ENCODE peak calls at places on chromosomes 6 and 20, in nine cellular contexts. U, X, R, O, Z, D, V, S and M are unnamed samples.

GRCh38 chr6:72580281-72580940 is 41.5 kb upstream of the KCNQ5 start:
- DNase-seq in X (no peak), O (peak; percentile 77), V (no peak), U (no peak), Z (peak; percentile 89), S (peak; percentile 77), R (peak; percentile 86), D (no peak), M (peak; percentile 89)

GRCh38 chr6:116827561-116828240 is 1.2 kb downstream of the GPRC6A start:
- DNase-seq in O (no peak), S (no peak), R (no peak), Z (no peak), X (no peak), V (no peak), U (no peak), D (no peak), M (no peak)

GRCh38 chr6:466564-466963 is 75.0 kb downstream of the IRF4 start:
- DNase-seq in S (no peak), U (no peak), R (no peak), O (no peak), D (no peak), V (no peak), Z (no peak), X (no peak), M (no peak)

GRCh38 chr6:39416026-39416425 is 93.5 kb upstream of the KCNK16 start:
- DNase-seq in S (no peak), R (no peak), D (no peak), V (no peak), O (no peak), Z (no peak), X (no peak), U (no peak), M (no peak)

GRCh38 chr20:62907377-62908317 is 18.7 kb downstream of the DIDO1 start:
- DNase-seq in V (peak; percentile 33), S (no peak), O (no peak), R (no peak), Z (no peak), D (no peak), U (no peak), X (no peak), M (no peak)

GRCh38 chr6:160106010-160106409 is 15.6 kb upstream of the SLC22A1 start:
- DNase-seq in Z (no peak), V (peak; percentile 43), D (no peak), U (no peak), X (no peak), O (no peak), S (no peak), R (no peak), M (no peak)

GRCh38 chr6:45021652-45022051 is 306.5 kb upstream of the RUNX2 start:
- DNase-seq in U (no peak), R (peak; percentile 43), S (no peak), V (no peak), O (peak; percentile 10), X (no peak), D (no peak), Z (peak; percentile 7), M (peak; percentile 42)

GRCh38 chr6:56667336-56667735 is 24.6 kb upstream of the DST start:
- DNase-seq in S (no peak), U (no peak), O (no peak), Z (no peak), X (no peak), V (no peak), D (no peak), R (no peak), M (no peak)

GRCh38 chr6:90008908-90009501 is 114.7 kb downstream of the GJA10 start:
- DNase-seq in X (no peak), R (peak; percentile 57), Z (peak; percentile 34), D (no peak), S (peak; percentile 73), O (no peak), U (no peak), V (no peak), M (peak; percentile 29)

GRCh38 chr6:124459268-124459667 is 503.0 kb upstream of the RNF217 start:
- DNase-seq in V (no peak), S (no peak), R (no peak), Z (no peak), O (no peak), X (no peak), D (no peak), U (no peak), M (no peak)

GRCh38 chr6:56642366-56643261 is at the start of gene DST:
- DNase-seq in R (peak; percentile 94), V (no peak), D (peak; percentile 48), Z (peak; percentile 91), O (peak; percentile 95), X (no peak), U (no peak), S (peak; percentile 95), M (peak; percentile 91)

GRCh38 chr6:157985378-157986155 is 3.9 kb downstream of the SYNJ2 start:
- DNase-seq in O (no peak), D (no peak), V (no peak), R (peak; percentile 36), S (no peak), U (no peak), Z (no peak), X (no peak), M (no peak)

GRCh38 chr6:158962371-158962770 is 37.6 kb downstream of the RSPH3 start:
- DNase-seq in D (no peak), U (no peak), X (no peak), V (no peak), Z (no peak), R (no peak), S (peak; percentile 41), O (no peak), M (no peak)

GRCh38 chr20:20953738-20954657 is 152.2 kb downstream of the LINC00237 start:
- DNase-seq in V (no peak), S (no peak), Z (no peak), D (no peak), X (no peak), R (no peak), U (no peak), O (no peak), M (no peak)

GRCh38 chr20:58267389-58268215 is 39.1 kb upstream of the ANKRD60 start:
- DNase-seq in D (no peak), R (no peak), O (no peak), X (no peak), U (no peak), S (no peak), V (no peak), Z (no peak), M (no peak)

GRCh38 chr6:25219147-25219546 is 60.0 kb upstream of the CARMIL1 start:
- DNase-seq in S (peak; percentile 21), V (no peak), Z (no peak), R (no peak), O (no peak), D (no peak), U (no peak), X (no peak), M (no peak)

GRCh38 chr6:33273924-33274902 is 2.3 kb downstream of the RPS18 start:
- DNase-seq in O (peak; percentile 17), X (no peak), V (no peak), S (no peak), U (no peak), D (no peak), R (no peak), Z (no peak), M (no peak)

GRCh38 chr6:75143186-75143585 is 62.7 kb downstream of the COL12A1 start:
- DNase-seq in S (peak; percentile 97), R (peak; percentile 86), Z (peak; percentile 71), V (no peak), D (no peak), U (no peak), X (no peak), O (peak; percentile 92), M (peak; percentile 78)

GRCh38 chr20:41137412-41138216 is at the start of gene PLCG1:
- DNase-seq in O (peak; percentile 70), D (peak; percentile 64), R (peak; percentile 72), U (peak; percentile 82), Z (peak; percentile 84), V (peak; percentile 90), S (peak; percentile 50), X (peak; percentile 84), M (peak; percentile 64)

GRCh38 chr6:140105857-140106256 is 731.4 kb upstream of the CITED2 start:
- DNase-seq in Z (peak; percentile 36), R (peak; percentile 51), S (peak; percentile 29), O (peak; percentile 25), V (no peak), D (peak; percentile 26), X (no peak), U (no peak), M (peak; percentile 50)
- TF ChIP-seq CTCF in Z (peak; percentile 32), R (peak; percentile 45), S (peak; percentile 36), O (peak; percentile 40), V (peak; percentile 28), D (peak; percentile 19), X (no peak), U (no peak), M (peak; percentile 33)

DNA sequence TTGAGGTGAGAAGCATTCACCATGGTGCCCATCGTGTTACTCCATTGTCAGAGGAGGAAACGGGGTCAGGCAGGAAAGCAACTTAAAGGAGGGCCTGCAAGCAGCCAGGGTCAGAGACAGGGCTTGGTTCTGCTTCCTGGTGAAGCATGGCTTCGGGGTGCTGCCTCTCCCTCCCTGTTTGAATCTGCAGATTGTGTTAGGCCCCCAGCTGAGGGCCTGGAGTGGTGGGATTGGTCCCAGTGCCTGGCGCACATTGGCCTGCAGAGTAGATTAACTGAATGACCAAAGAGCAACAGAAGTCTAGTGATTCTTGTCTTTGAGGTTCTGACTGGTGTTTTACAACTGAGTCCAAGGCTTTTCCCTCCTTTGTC is 4.0 kb downstream of the SOX12 start:
- DNase-seq in U (no peak), S (no peak), Z (no peak), V (no peak), O (no peak), X (no peak), D (no peak), R (no peak), M (no peak)
- H3K4me3 ChIP-seq in U (no peak overlapping the region), S (no peak overlapping the region), Z (no peak overlapping the region), V (no peak overlapping the region), O (no peak overlapping the region), X (no peak overlapping the region), D (no peak overlapping the region), R (no peak overlapping the region), M (no peak overlapping the region)

DNA sequence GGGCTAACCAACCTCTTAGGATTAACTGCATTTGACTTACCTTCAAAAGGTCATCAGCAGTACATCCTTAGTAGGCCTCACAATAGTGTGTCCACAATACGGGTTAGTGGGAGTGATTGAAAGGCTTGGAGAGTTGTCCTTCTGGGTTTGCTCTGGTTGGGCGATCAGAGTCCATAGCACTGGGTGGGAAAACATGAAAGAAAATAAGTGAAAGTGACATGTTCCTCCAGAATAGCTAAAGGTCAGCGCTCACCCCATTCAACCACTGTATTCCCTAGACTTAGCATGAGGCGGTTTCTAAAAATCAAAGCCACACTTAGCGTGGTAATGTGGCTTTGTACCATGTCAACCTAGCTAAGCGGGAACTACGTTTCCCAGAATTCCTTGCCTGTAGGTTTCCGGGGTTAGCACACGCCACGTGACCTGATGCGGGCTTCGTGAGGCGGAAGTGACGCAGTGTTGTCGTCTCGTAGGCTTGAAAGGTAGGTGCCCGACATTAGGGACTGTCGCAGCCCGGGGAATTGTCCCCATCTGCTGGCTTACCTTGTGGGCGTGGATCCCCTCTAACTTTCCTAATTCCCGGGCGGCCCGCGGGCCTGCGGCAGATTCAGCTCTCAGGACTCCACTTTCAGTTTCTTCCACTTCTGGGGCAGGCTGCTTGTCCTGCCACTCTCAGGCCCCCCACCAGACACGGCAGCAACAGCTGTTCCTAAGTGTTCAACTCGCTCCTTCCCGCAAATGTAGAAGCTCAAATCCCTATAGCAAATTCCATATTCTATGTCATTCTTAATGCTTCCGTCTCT is 19.8 kb upstream of the SCP2D1 start:
- DNase-seq in S (peak; percentile 90), D (peak; percentile 92), X (peak; percentile 92), Z (peak; percentile 92), V (peak; percentile 92), R (peak; percentile 92), O (peak; percentile 90), U (peak; percentile 88), M (peak; percentile 91)
- TF ChIP-seq CTCF in S (no peak), D (peak; percentile 11), X (no peak), Z (no peak), V (no peak), R (no peak), O (no peak), U (no peak), M (no peak)

GRCh38 chr20:5989539-5989938 is 39.1 kb downstream of the MCM8 start:
- DNase-seq in X (no peak), D (no peak), O (no peak), S (no peak), U (no peak), Z (no peak), V (no peak), R (no peak), M (no peak)
- H3K4me3 ChIP-seq in X (no peak overlapping the region), D (no peak overlapping the region), O (no peak overlapping the region), S (no peak overlapping the region), U (no peak overlapping the region), Z (no peak overlapping the region), V (no peak overlapping the region), R (no peak overlapping the region), M (no peak overlapping the region)